ENCODE peak calls at places on chromosomes 4 and X, in five cellular contexts. R is Peyer's patch, H is tibial nerve, J is stomach, Q is body of pancreas. C is an unnamed sample. For H3K4me1, the result is how much of the 10 kb centered on the place peaks cover.

GRCh38 chrX:121365572-121366161 is 318.3 kb downstream of the GLUD2 start:
- DNase-seq in R (no peak), H (no peak), J (no peak), Q (no peak), C (no peak)

GRCh38 chr4:137909910-137910309 is 332.2 kb downstream of the SLC7A11 start:
- DNase-seq in R (no peak), H (peak), J (no peak), Q (peak), C (no peak)

GRCh38 chr4:88989990-88990389 is 67.0 kb downstream of the FAM13A start:
- DNase-seq in R (no peak), H (no peak), J (no peak), Q (no peak), C (no peak)

GRCh38 chrX:27186671-27187070 is 276.5 kb downstream of the PPP4R3C start:
- DNase-seq in R (no peak), H (no peak), J (no peak), Q (peak), C (no peak)

GRCh38 chr4:13765535-13765934 is 138.0 kb upstream of the BOD1L1 start:
- DNase-seq in R (no peak), H (no peak), J (no peak), Q (no peak), C (no peak)

GRCh38 chr4:72449705-72450104 is 119.3 kb downstream of the ADAMTS3 start:
- DNase-seq in R (no peak), H (no peak), J (no peak), Q (no peak), C (no peak)

GRCh38 chr4:118920247-118920646 is 31.6 kb downstream of the SYNPO2 start:
- DNase-seq in R (no peak), H (no peak), J (no peak), Q (peak), C (no peak)

GRCh38 chrX:110143454-110144210 is 140.7 kb downstream of the TMEM164 start:
- DNase-seq in R (no peak), H (no peak), J (no peak), Q (peak), C (peak)

GRCh38 chr4:121177238-121178137 is 13.4 kb upstream of the TNIP3 start:
- DNase-seq in R (no peak), H (no peak), J (no peak), Q (no peak), C (no peak)

GRCh38 chrX:153922932-153923857 is 2.9 kb downstream of the ARHGAP4 start:
- DNase-seq in R (peak), H (peak), J (peak), Q (peak), C (peak)

GRCh38 chrX:129655547-129656248 is 942 bp upstream of the APLN start:
- DNase-seq in R (no peak), H (no peak), J (peak), Q (peak), C (no peak)

GRCh38 chr4:161256716-161257115 is 907.1 kb downstream of the FSTL5 start:
- DNase-seq in R (no peak), H (no peak), J (no peak), Q (no peak), C (no peak)

GRCh38 chr4:144903953-144904711 is 193.9 kb downstream of the ANAPC10 start:
- DNase-seq in R (no peak), H (no peak), J (no peak), Q (no peak), C (no peak)

GRCh38 chr4:74659576-74660411 is 134.5 kb downstream of the BTC start:
- DNase-seq in R (no peak), H (no peak), J (no peak), Q (no peak), C (no peak)

GRCh38 chrX:43589735-43590515 is 66.2 kb upstream of the MAOA start:
- DNase-seq in R (no peak), H (peak), J (no peak), Q (no peak), C (no peak)

GRCh38 chr4:1767770-1768366 is 25.2 kb upstream of the FGFR3 start:
- DNase-seq in R (no peak), H (no peak), J (peak), Q (peak), C (no peak)

GRCh38 chrX:2552621-2553297 is 52.0 kb upstream of the DHRSX start:
- DNase-seq in R (no peak), H (peak), J (no peak), Q (no peak), C (no peak)

GRCh38 chr4:172666711-172667368 is 501.8 kb upstream of the GALNT7 start:
- DNase-seq in R (no peak), H (no peak), J (no peak), Q (no peak), C (no peak)

GRCh38 chr4:118682928-118683327 is 2.3 kb upstream of the METTL14 start:
- DNase-seq in R (no peak), H (no peak), J (no peak), Q (no peak), C (no peak)

GRCh38 chr4:165288639-165289428 is 38.6 kb upstream of the MSMO1 start:
- DNase-seq in R (no peak), H (peak), J (no peak), Q (no peak), C (no peak)

GRCh38 chr4:170051402-170051801 is 25.2 kb upstream of the MFAP3L start:
- DNase-seq in R (no peak), H (no peak), J (no peak), Q (no peak), C (no peak)

GRCh38 chr4:827209-828081 is 1.5 kb upstream of the CPLX1 start:
- DNase-seq in R (no peak), H (no peak), J (no peak), Q (no peak), C (no peak)

GRCh38 chr4:140769209-140769608 is 13.0 kb upstream of the TBC1D9 start:
- DNase-seq in R (no peak), H (no peak), J (no peak), Q (no peak), C (no peak)

GRCh38 chr4:39205000-39205399 is 22.7 kb downstream of the WDR19 start:
- DNase-seq in R (no peak), H (no peak), J (no peak), Q (no peak), C (no peak)

GRCh38 chr4:148376151-148376550 is 66.1 kb downstream of the NR3C2 start:
- DNase-seq in R (peak), H (peak), J (peak), Q (peak), C (peak)

GRCh38 chr4:167282171-167282864 is 48.0 kb upstream of the SPOCK3 start:
- DNase-seq in R (no peak), H (no peak), J (no peak), Q (no peak), C (no peak)

GRCh38 chr4:161143375-161143774 is 1020.4 kb downstream of the FSTL5 start:
- DNase-seq in R (no peak), H (no peak), J (no peak), Q (no peak), C (no peak)

GRCh38 chr4:159281781-159282180 is 178.9 kb downstream of the RAPGEF2 start:
- DNase-seq in R (no peak), H (no peak), J (no peak), Q (no peak), C (no peak)

GRCh38 chrX:46447384-46447783 is 97.8 kb downstream of the ZNF674 start:
- DNase-seq in R (no peak), H (peak), J (no peak), Q (no peak), C (no peak)

GRCh38 chrX:150767045-150767395 is 73.8 kb downstream of the MTMR1 start:
- DNase-seq in R (no peak), H (peak), J (peak), Q (no peak), C (no peak)

GRCh38 chr4:48970471-48970921 is 15.6 kb upstream of the CWH43 start:
- DNase-seq in R (no peak), H (no peak), J (no peak), Q (no peak), C (no peak)

GRCh38 chrX:72145181-72145580 is 13.5 kb upstream of the RTL5 start:
- DNase-seq in R (no peak), H (no peak), J (no peak), Q (no peak), C (no peak)

GRCh38 chr4:172362569-172362968 is 549.4 kb downstream of the GALNTL6 start:
- DNase-seq in R (no peak), H (no peak), J (no peak), Q (no peak), C (no peak)

GRCh38 chrX:153357877-153358276 is 23.9 kb downstream of the ZNF275 start:
- DNase-seq in R (no peak), H (no peak), J (no peak), Q (no peak), C (no peak)

GRCh38 chr4:114606240-114606639 is 7.6 kb downstream of the UGT8 start:
- DNase-seq in R (no peak), H (no peak), J (no peak), Q (no peak), C (no peak)

GRCh38 chr4:148487181-148487580 is 45.0 kb upstream of the NR3C2 start:
- DNase-seq in R (no peak), H (no peak), J (no peak), Q (no peak), C (no peak)

GRCh38 chrX:119055650-119056049 is 17.1 kb upstream of the CT47C1 start:
- DNase-seq in R (no peak), H (no peak), J (no peak), Q (no peak), C (no peak)

GRCh38 chr4:147581601-147582350 is 35.4 kb upstream of the TMEM184C start:
- DNase-seq in R (no peak), H (no peak), J (no peak), Q (no peak), C (no peak)

GRCh38 chr4:127470290-127470809 is 162.4 kb upstream of the INTU start:
- DNase-seq in R (no peak), H (no peak), J (no peak), Q (no peak), C (no peak)
- H3K27ac ChIP-seq in R (no peak), H (no peak), J (no peak), Q (no peak), C (no peak)

DNA sequence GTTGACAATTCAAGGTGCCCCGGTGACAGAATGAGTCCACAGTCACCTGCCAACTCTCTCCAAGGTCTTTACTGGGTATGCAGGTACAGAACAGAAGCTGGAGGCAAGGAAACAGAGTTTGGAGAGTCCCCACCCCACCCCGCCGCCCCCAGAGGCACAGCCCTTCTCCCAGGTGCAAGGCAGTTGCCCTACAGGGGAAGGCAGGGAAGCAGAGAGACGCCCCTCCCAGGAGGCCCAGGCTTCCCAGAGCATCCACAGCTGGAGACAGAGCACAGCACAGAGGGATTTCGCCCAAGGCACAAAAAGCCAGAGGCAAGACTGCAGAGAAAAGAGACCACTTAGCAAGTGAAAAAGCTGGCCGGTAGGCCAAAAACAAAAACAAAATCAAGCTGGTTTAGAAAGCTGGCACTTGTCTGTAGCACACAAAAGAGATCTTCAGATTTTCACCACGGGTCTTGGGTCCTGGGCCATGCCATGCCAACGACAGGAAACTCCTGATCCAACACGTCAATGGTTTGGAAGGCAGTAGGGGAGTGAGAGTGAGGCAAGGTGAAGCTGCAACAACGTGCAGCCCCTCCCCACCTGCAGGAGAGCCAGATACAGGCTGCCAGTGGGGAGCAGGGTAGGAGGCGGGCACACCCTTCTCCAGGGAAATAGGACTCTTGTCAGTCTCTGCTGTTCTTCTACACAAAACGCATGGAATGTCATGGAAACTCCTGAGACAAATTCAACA is 113.3 kb downstream of the AFAP1 start:
- DNase-seq in R (no peak), H (no peak), J (no peak), Q (no peak), C (no peak)
- H3K4me1 ChIP-seq in R (under half), H (under half), J (half or more), Q (under half), C (half or more)

GRCh38 chr4:146521543-146522097 is at the start of gene SLC10A7:
- DNase-seq in R (peak), H (peak), J (peak), Q (peak), C (peak)
- TF ChIP-seq POLR2A in R (no peak), H (no peak), J (no peak), Q (no peak), C (no peak)

DNA sequence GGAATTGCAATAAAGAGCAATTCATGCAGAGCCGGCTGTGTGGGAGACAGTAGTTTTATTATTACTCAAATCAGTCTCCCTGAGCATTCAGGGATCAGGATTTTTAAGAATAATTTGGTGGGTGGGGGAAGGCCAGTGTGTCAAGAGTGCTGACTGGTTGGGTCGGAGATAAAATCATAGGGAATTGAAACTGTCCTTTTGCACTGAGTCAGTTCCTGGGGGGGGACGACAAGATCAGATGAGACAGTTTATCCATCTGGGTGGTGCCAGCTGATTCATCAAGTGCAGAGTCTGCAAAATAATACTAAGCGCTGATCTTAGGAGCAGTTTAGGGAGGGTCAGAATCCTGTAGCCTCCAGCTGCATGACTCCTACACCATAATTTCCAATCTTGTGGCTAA is 502.4 kb downstream of the NLGN4X start:
- DNase-seq in R (no peak), H (peak), J (no peak), Q (no peak), C (peak)
- H3K27ac ChIP-seq in R (no peak), H (no peak), J (no peak), Q (no peak), C (no peak)

GRCh38 chrX:120304241-120304640 is 7.0 kb downstream of the TMEM255A start:
- DNase-seq in R (no peak), H (no peak), J (no peak), Q (no peak), C (no peak)

GRCh38 chrX:120308558-120308957 is 2.7 kb downstream of the TMEM255A start:
- DNase-seq in R (no peak), H (no peak), J (no peak), Q (no peak), C (no peak)

GRCh38 chrX:120306640-120307039 is 4.6 kb downstream of the TMEM255A start:
- DNase-seq in R (no peak), H (no peak), J (no peak), Q (no peak), C (no peak)

GRCh38 chrX:120302434-120302833 is 8.8 kb downstream of the TMEM255A start:
- DNase-seq in R (peak), H (no peak), J (no peak), Q (peak), C (no peak)

GRCh38 chrX:120305531-120306145 is 5.6 kb downstream of the TMEM255A start:
- DNase-seq in R (no peak), H (no peak), J (no peak), Q (no peak), C (no peak)
- H3K4me1 ChIP-seq in R (under half), H (under half), J (under half), Q (under half), C (under half)

GRCh38 chr4:73589261-73589847 is 30.9 kb downstream of the RASSF6 start:
- DNase-seq in R (peak), H (no peak), J (no peak), Q (no peak), C (no peak)
- TF ChIP-seq POLR2A in R (no peak), H (no peak), J (no peak), Q (no peak), C (no peak)

DNA sequence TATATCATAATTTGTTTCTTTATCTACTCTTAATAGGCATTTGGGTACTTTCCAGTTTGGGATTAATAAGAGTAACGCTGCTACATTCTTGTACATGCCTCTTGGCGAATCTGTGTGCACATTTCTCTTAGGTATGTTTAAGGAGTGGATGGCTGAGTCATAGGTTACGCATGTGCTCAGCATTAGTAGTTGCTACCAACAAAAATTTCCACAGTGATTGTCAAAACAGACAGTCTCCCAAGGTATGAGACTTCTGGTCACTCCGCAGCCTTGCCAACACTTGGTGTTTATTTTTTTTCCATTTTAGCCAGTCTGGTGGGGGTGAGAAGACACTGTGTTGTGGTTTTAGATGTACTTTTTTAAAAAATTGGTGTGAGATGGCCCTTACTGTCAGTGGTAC is 44.6 kb downstream of the FGFBP1 start:
- DNase-seq in R (no peak), H (peak), J (no peak), Q (no peak), C (no peak)
- H3K27ac ChIP-seq in R (no peak), H (no peak), J (no peak), Q (no peak), C (no peak)

GRCh38 chr4:54806351-54806750 is 148.6 kb downstream of the KIT start:
- DNase-seq in R (no peak), H (no peak), J (no peak), Q (no peak), C (no peak)

GRCh38 chr4:54802336-54802735 is 144.6 kb downstream of the KIT start:
- DNase-seq in R (no peak), H (no peak), J (no peak), Q (no peak), C (no peak)

DNA sequence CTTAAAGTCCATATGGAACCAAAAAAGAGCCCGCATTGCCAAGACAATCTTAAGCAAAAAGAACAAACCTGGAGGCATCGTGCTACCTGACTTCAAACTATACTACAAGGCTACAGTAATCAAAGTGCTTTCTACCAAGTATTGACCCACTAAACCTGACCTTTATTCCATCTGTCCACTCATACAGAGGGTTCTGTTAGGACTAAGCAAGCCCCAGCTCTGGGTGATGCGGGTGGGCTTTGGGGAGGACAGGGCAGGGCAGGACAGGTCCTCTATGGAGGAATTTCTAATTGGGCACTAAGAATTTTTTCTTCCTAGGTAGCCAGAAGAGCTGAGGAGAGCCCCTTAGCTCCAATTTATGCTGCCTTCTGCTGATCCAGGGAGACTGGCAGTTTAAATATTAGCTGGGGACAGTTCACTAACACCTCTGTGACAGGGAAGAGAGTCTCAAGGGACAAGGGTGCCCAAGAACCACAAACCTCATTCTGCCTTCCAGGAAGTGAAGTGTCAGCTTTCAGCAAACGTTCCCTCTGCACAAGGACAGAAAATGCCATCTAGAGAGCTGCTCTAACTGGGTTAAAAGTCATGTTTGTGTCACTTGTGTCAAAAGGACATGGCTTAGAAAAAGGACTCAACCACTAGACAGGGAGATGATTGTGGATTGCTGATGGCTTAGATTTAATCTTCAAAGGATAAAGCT is 143.2 kb downstream of the KIT start:
- DNase-seq in R (no peak), H (no peak), J (no peak), Q (no peak), C (no peak)
- H3K4me1 ChIP-seq in R (under half), H (under half), J (under half), Q (under half), C (under half)

GRCh38 chr4:87211249-87211952 is 9.0 kb downstream of the KLHL8 start:
- DNase-seq in R (no peak), H (no peak), J (no peak), Q (no peak), C (no peak)

GRCh38 chr4:87204559-87204958 is 15.9 kb downstream of the KLHL8 start:
- DNase-seq in R (no peak), H (no peak), J (no peak), Q (no peak), C (no peak)

GRCh38 chr4:87209182-87209581 is 11.2 kb downstream of the KLHL8 start:
- DNase-seq in R (no peak), H (no peak), J (no peak), Q (no peak), C (no peak)

GRCh38 chr4:87213425-87213824 is 7.0 kb downstream of the KLHL8 start:
- DNase-seq in R (no peak), H (no peak), J (no peak), Q (no peak), C (no peak)

GRCh38 chr4:87209696-87210095 is 10.7 kb downstream of the KLHL8 start:
- DNase-seq in R (peak), H (peak), J (peak), Q (no peak), C (no peak)
- TF ChIP-seq POLR2A in R (no peak), H (no peak), J (no peak), Q (no peak), C (no peak)

DNA sequence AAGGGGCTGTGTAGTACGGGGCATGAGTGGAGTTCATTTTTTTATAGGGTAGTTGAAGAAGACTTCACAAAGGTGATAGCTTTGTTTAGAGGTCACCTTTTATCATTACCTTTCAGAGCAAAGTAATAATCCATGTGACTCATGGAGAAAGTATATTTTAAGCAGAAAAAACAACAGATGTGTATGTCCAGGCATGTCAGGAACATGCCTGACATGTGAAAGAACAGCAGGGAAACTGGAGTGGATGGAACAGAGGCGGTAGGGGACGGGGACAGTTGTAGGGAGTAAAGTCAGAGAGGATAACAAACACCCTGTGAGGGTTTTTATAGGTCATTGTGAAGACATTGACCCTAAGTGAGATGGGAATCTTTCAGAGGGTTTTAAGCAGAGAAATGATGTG is 107.6 kb downstream of the USP9X start:
- DNase-seq in R (no peak), H (no peak), J (no peak), Q (no peak), C (no peak)
- H3K27ac ChIP-seq in R (no peak), H (no peak), J (no peak), Q (no peak), C (no peak)

C was measured in gastrocnemius medialis.